ENCODE peak calls at places on chromosomes 5 and 9, in ten cellular contexts. K is ovary, C is gastrocnemius medialis, M is heart left ventricle, F is HepG2, W is IMR-90, P is A549, S is adrenal gland, H is GM12878, J is uterus. G is an unnamed sample.

GRCh38 chr9:131701789-131702337 is 38.0 kb downstream of the RAPGEF1 start:
- DNase-seq in C (no peak), P (no peak), H (no peak), S (no peak), M (no peak), W (peak), K (no peak), J (no peak), F (no peak), G (no peak)

GRCh38 chr5:8458038-8458383 is 589.1 kb downstream of the MTRR start:
- DNase-seq in C (no peak), H (no peak), K (no peak), P (no peak), W (peak), F (no peak), J (no peak), S (peak), M (peak), G (no peak)

GRCh38 chr5:179994622-179995323 is 76.8 kb downstream of the RNF130 start:
- DNase-seq in S (no peak), P (no peak), F (no peak), H (no peak), C (no peak), J (no peak), M (no peak), K (no peak), W (no peak), G (no peak)

GRCh38 chr5:56406221-56406620 is 173.1 kb upstream of the ANKRD55 start:
- DNase-seq in M (no peak), K (no peak), C (no peak), J (no peak), F (peak), S (no peak), P (peak), H (no peak), W (no peak), G (no peak)

GRCh38 chr9:4503103-4503502 is 12.8 kb downstream of the SLC1A1 start:
- DNase-seq in H (no peak), P (no peak), J (no peak), S (no peak), F (no peak), C (no peak), W (no peak), M (no peak), K (no peak), G (no peak)

GRCh38 chr5:10479226-10479721 is 37.6 kb downstream of the ROPN1L start:
- DNase-seq in J (no peak), P (peak), W (peak), F (no peak), H (no peak), S (no peak), K (no peak), M (no peak), C (no peak), G (no peak)

GRCh38 chr5:171724771-171725609 is 60.6 kb upstream of the SMIM23 start:
- DNase-seq in C (no peak), H (no peak), J (no peak), W (no peak), F (no peak), P (no peak), S (no peak), K (no peak), M (peak), G (no peak)

GRCh38 chr5:8188874-8189588 is 320.1 kb downstream of the MTRR start:
- DNase-seq in J (no peak), H (no peak), K (no peak), M (no peak), P (no peak), C (no peak), F (no peak), S (no peak), W (peak), G (no peak)

GRCh38 chr5:119452060-119452372 is 281 bp upstream of the HSD17B4 start:
- DNase-seq in S (no peak), F (no peak), P (no peak), H (no peak), C (no peak), M (no peak), J (no peak), W (no peak), K (no peak), G (no peak)

GRCh38 chr5:142360607-142361120 is 35.8 kb upstream of the SPRY4 start:
- DNase-seq in S (peak), H (no peak), M (no peak), C (no peak), P (peak), K (no peak), J (no peak), F (peak), W (peak), G (no peak)
- TF ChIP-seq POLR2A in S (peak), H (no peak), M (no peak), C (no peak), P (no peak), K (no peak), J (no peak), F (peak), W (no peak), G (no peak)

GRCh38 chr9:92032891-92033290 is 82.3 kb downstream of the SPTLC1 start:
- DNase-seq in W (no peak), F (no peak), M (no peak), C (no peak), P (no peak), J (no peak), H (no peak), S (no peak), K (no peak), G (no peak)

GRCh38 chr9:92026206-92027002 is 76.4 kb upstream of the ROR2 start:
- DNase-seq in S (no peak), H (no peak), C (no peak), J (no peak), M (no peak), F (no peak), P (no peak), W (no peak), K (no peak), G (no peak)

GRCh38 chr9:92030367-92030766 is 80.3 kb upstream of the ROR2 start:
- DNase-seq in J (no peak), S (no peak), K (no peak), P (no peak), M (no peak), W (no peak), F (no peak), C (no peak), H (no peak), G (no peak)

GRCh38 chr9:92033307-92033706 is 81.9 kb downstream of the SPTLC1 start:
- DNase-seq in H (no peak), C (no peak), J (no peak), S (no peak), F (no peak), P (no peak), M (no peak), W (no peak), K (no peak), G (no peak)

DNA sequence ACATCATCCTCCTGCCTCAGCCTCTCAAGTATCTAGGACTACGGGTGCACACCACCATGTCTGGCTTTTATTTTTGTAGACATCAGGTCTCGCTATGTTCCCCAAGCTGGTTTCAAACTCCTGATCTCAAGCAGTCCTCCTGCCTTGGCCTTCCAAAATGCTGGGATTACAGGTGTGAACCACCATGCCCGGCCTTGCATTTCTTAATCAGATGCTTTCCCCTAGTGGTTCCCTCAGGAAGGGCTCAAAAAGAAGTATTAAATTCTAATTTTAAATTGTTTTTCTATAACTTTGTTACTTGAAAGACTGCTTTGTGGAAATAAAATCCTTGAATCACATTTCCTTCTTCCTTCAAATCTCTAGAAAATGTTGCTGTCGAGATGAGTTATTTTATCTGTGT is 79.5 kb upstream of the ROR2 start:
- DNase-seq in F (no peak), J (no peak), P (no peak), S (no peak), W (no peak), K (no peak), C (no peak), M (no peak), H (no peak), G (no peak)
- TF ChIP-seq CTCF in F (no peak), J (no peak), P (peak), S (no peak), W (peak), K (no peak), C (no peak), M (no peak), H (no peak), G (no peak)

GRCh38 chr5:178204205-178205009 is at the start of gene HNRNPAB:
- DNase-seq in P (peak), W (peak), C (peak), H (peak), F (peak), M (peak), J (peak), S (peak), K (peak), G (peak)
- TF ChIP-seq POLR2A in P (peak), W (peak), C (peak), H (peak), F (peak), M (peak), J (peak), S (peak), K (peak), G (peak)

DNA sequence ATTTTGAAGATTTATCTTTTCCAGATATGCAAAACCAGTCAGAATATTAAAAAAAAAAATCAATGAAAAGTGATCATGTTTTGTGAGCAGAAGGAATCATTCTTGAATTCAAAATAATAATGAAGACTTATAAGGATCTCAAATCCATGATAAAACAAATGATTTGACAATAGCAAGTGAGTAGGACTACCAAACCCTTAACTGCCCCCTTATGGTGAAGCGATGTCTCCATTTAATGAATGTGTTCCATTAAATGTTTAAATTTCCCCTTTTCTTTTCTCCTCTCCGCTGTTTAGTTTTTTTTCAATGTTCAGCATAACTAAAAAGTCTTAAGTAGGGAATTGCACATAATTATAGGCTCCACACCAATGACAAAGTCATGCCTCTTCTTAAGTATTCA is 12.2 kb upstream of the MARCHF3 start:
- DNase-seq in F (no peak), P (no peak), K (no peak), S (no peak), M (no peak), H (no peak), C (no peak), J (no peak), W (peak), G (no peak)
- TF ChIP-seq CTCF in F (no peak), P (no peak), K (no peak), S (peak), M (peak), H (peak), C (no peak), J (peak), W (peak), G (no peak)

GRCh38 chr9:137446851-137447471 is 5.8 kb upstream of the ENTPD8 start:
- DNase-seq in H (no peak), K (no peak), M (peak), F (no peak), W (no peak), J (no peak), P (no peak), C (no peak), S (no peak), G (no peak)
- TF ChIP-seq POLR2A in H (peak), K (no peak), M (no peak), F (no peak), W (no peak), J (no peak), P (no peak), C (no peak), S (no peak), G (no peak)

DNA sequence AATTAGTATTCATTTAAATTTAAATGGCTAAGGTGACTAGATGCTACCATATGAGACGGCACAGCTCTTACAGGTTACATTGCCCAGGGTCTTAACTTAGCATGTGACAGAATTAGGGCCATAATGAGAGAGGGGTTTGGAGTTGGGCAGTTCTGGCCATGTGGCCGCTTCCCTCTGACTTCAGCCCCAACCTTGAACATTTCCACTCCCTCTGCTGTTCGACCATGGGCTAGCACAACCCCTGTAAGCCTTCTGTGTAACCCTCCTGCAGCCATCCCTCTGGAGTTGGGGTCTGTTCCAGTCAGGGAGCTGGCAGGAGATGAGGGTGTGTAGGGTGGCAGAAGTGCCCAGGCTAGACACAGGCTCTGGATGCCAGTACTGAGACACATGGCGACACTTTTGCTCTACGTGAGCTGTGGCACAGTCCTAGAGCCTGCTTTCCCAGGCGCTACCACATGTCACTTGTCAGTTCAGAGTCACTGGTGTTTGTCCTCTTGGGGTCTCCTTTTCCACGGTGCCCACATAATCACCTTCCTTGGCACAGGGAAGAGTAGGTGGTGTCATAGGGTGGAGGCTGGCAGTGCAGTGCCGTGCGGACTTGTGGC is 128.7 kb upstream of the PITX1 start:
- DNase-seq in W (peak), F (peak), H (no peak), K (no peak), C (no peak), S (no peak), P (no peak), M (no peak), J (no peak), G (no peak)
- TF ChIP-seq CTCF in W (peak), F (peak), H (no peak), K (no peak), C (no peak), S (no peak), P (no peak), M (no peak), J (no peak), G (no peak)

GRCh38 chr9:127896395-127897193 is 2.8 kb downstream of the ST6GALNAC6 start:
- DNase-seq in H (no peak), F (no peak), C (no peak), M (no peak), K (peak), W (no peak), P (no peak), J (no peak), S (no peak), G (no peak)

GRCh38 chr9:127895811-127896210 is 3.6 kb downstream of the ST6GALNAC6 start:
- DNase-seq in K (no peak), J (no peak), F (no peak), W (no peak), S (no peak), H (no peak), P (no peak), M (no peak), C (no peak), G (no peak)

GRCh38 chr9:127898433-127899199 is 787 bp downstream of the ST6GALNAC6 start:
- DNase-seq in K (peak), C (no peak), F (peak), S (peak), W (peak), P (no peak), J (peak), H (no peak), M (peak), G (no peak)

GRCh38 chr9:127897194-127897692 is 2.2 kb downstream of the ST6GALNAC6 start:
- DNase-seq in K (peak), H (no peak), F (peak), S (peak), W (peak), C (peak), M (peak), P (peak), J (peak), G (peak)

DNA sequence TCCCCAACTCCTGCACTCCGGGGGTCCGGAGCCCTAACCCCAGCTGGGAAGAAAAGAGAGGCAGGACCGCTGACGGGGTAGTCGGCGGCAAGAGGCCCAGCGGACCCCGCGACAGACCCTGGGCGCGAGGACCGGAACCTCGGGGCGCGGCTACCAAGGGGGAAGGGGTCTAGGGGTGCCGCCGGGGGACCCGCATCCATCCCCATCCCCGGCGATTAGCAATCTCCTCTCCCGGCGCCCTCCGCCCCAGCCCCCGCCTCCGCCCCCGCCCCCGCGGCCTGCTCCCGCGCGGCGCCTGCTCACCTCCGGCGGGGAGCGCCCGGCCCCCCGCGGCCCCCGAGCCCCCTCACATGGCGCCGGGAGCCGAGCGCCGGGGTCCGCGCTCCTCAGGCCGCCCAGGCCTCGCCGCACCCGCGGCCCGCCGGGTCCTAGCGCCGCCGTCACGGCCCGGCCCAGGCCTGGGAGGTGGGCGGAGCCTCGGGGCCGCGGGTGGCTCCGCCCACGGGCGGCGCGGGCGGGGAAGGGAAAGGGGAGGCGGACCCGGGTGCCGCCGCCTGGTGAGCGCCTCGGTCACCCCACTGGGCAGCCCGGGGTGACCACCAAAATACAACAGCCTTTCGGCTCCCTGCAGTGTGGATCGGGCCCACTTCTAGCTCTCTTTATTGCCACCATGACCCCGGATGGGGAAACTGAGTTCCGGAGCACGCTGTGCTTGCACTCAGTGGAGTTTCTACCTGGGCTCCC is at the start of gene ST6GALNAC6:
- DNase-seq in C (peak), H (no peak), F (no peak), W (peak), M (peak), K (peak), S (peak), P (peak), J (peak), G (no peak)
- TF ChIP-seq POLR2A in C (peak), H (peak), F (no peak), W (no peak), M (no peak), K (peak), S (peak), P (peak), J (peak), G (peak)

DNA sequence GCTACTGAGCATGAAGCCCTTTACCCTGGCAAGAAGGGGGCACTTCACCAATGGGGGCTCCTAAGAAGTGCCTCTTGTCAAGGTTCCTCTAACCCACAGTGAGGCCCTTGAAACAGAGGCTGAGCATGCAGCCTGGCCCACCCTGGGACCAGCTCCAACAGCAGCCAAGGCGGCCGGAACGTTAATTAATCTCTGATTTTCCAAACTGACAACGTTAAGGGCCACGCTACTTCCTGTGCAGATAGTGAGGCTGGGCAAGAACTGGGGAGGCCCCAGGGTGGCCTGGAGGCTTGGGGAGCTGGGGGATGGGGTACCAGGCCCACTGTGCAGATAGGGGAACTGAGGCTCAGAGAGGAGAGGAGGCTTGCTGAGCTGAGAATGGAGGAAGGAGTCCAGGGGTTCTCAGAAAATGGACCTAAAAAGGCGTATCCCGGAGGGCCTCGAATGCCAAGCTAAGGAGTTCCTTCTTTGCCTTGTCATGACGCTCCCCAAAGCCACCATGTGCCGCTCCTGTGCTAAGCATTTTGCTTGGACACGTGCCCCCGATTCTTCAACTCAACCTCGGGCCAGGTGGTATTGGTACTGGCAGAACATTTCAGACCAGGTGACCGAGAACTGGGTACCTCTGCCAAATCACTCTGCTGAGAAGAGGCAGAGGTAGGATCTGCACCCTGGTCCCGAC is 72.0 kb upstream of the STXBP1 start:
- DNase-seq in S (no peak), J (no peak), W (no peak), M (no peak), P (no peak), H (no peak), K (no peak), F (no peak), C (no peak), G (no peak)
- TF ChIP-seq CTCF in S (no peak), J (no peak), W (no peak), M (no peak), P (no peak), H (no peak), K (no peak), F (no peak), C (no peak), G (no peak)

GRCh38 chr9:101485873-101486692 is 47.6 kb upstream of the RNF20 start:
- DNase-seq in P (peak), J (peak), W (peak), H (no peak), K (peak), S (peak), M (peak), F (no peak), C (no peak), G (no peak)
- TF ChIP-seq POLR2A in P (peak), J (peak), W (no peak), H (no peak), K (peak), S (peak), M (no peak), F (no peak), C (no peak), G (no peak)